ENCODE peak calls at places on chromosomes 2 and 18, in seven cellular contexts. J, K, F, R, Q, L and N are unnamed samples.
A peak's percentile ranks its signal among the peaks of the same experiment; 100 is the strongest.

GRCh38 chr2:19614066-19614465 is 255.6 kb upstream of the OSR1 start:
- DNase-seq in J (no peak), K (no peak), F (no peak), R (no peak), Q (no peak), L (no peak), N (no peak)

GRCh38 chr2:98842136-98842535 is 93.9 kb downstream of the CRACDL start:
- DNase-seq in J (no peak), K (no peak), F (no peak), R (no peak), Q (no peak), L (no peak), N (no peak)

GRCh38 chr2:47402555-47402804 is 476 bp upstream of the MSH2 start:
- DNase-seq in J (no peak), K (no peak), F (no peak), R (peak; percentile 18), Q (peak; percentile 18), L (no peak), N (no peak)

GRCh38 chr2:232522014-232522854 is 2.0 kb downstream of the PRSS56 start:
- DNase-seq in J (peak; percentile 94), K (peak; percentile 85), F (peak; percentile 44), R (no peak), Q (no peak), L (peak; percentile 77), N (peak; percentile 79)

GRCh38 chr2:173002751-173003541 is 72.7 kb upstream of the MAP3K20 start:
- DNase-seq in J (no peak), K (no peak), F (no peak), R (no peak), Q (no peak), L (no peak), N (no peak)

GRCh38 chr2:109324859-109325258 is 195.9 kb downstream of the SH3RF3 start:
- DNase-seq in J (no peak), K (no peak), F (peak; percentile 73), R (peak; percentile 89), Q (peak; percentile 43), L (no peak), N (no peak)

GRCh38 chr2:66696374-66696773 is 261.4 kb downstream of the MEIS1 start:
- DNase-seq in J (no peak), K (no peak), F (no peak), R (no peak), Q (no peak), L (no peak), N (no peak)

GRCh38 chr2:235988271-235989015 is 179.7 kb downstream of the GBX2 start:
- DNase-seq in J (no peak), K (no peak), F (no peak), R (no peak), Q (no peak), L (no peak), N (no peak)

GRCh38 chr18:67980241-67980640 is 463.7 kb upstream of the DSEL start:
- DNase-seq in J (no peak), K (no peak), F (no peak), R (no peak), Q (no peak), L (no peak), N (no peak)

DNA sequence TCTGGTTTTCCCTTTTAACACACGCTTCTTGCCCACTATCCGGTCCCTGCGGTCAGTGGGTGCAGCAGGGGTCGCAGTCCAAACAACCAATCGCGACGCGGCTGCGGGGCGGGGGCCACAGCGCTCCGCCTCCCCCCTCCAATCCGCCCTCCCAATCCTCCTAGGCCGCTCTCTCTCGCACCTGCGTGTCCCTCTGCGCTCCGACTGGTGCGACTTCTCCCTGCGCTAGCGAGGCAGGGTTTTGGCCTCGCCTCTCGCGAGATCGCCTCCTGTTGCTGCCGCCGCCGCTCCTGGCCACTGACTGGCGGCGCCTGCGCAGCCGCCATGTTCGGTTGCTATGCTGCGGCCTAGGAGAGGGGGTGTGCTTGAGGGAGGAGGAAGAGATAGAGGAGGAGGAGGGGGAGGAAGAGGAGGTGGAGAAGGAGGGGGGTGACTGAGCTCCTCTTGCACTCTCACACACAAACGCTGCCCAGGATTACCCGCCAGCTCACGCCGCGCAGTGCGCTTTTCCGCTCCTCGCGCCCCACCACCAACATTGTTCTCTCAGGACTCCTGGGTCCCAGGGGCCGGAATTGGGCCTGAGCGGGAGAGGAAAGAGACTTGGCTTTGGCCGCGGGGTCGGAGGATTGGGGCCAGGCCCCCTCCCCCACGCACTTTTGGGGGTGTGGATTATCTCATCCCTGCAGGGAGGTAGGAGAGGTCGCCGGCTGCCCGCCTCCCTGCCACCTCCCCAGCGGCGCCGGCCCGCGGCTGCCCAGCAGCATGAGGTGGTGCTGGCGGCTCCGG is at the start of gene PTPN4:
- DNase-seq in J (peak; percentile 96), K (peak; percentile 93), F (peak; percentile 97), R (peak; percentile 95), Q (peak; percentile 95), L (peak; percentile 100), N (peak; percentile 87)
- TF ChIP-seq CTCF in J (no peak), K (no peak), F (no peak), R (no peak), Q (no peak), L (no peak), N (no peak)

GRCh38 chr18:11851156-11852047 is at the start of gene CHMP1B:
- DNase-seq in J (peak; percentile 93), K (peak; percentile 98), F (peak; percentile 99), R (peak; percentile 97), Q (peak; percentile 86), L (peak; percentile 99), N (peak; percentile 98)
- TF ChIP-seq CTCF in J (no peak), K (no peak), F (no peak), R (no peak), Q (no peak), L (no peak), N (no peak)

DNA sequence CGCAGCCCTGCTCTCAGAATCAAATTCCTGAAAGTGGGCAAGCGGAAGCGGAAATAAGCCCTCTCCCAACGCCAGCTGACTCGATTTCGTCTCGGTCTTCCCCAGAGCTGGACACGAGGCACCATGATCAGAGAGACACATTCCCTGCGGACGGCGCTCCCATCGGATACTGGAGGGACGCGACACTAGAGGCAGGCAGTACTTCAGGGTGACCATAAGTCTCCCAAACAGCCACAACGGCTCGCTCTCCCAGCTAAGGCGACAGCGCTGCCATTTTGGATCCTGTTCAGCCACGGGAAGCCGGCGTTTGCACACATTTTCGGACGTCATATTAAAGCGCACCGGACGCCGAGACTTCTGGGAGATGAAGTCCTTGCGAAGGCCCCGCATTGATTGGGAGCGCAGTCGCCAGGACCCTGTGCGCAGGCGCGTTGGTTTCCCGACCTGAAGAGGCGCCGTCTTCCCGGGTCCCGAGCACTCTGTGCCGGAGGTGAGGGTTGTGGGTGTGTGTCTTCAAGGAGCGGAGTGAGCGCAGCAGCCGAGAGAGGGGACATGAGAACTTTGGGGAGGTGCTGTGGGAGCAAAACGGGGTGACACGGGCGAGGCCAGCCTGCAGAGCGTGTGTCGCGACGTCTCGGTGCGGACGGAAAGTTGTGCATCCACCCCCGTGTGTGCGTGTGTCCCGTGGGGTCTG is at the start of gene ZNF2:
- DNase-seq in J (peak; percentile 96), K (peak; percentile 97), F (peak; percentile 98), R (peak; percentile 98), Q (peak; percentile 97), L (peak; percentile 99), N (peak; percentile 91)
- TF ChIP-seq CTCF in J (no peak), K (no peak), F (peak; percentile 12), R (no peak), Q (peak; percentile 5), L (no peak), N (no peak)

GRCh38 chr2:25954199-25954752 is 28.0 kb downstream of the KIF3C start:
- DNase-seq in J (no peak), K (no peak), F (no peak), R (no peak), Q (no peak), L (peak; percentile 61), N (no peak)

GRCh38 chr2:25957743-25958142 is 24.6 kb downstream of the KIF3C start:
- DNase-seq in J (no peak), K (no peak), F (no peak), R (no peak), Q (no peak), L (no peak), N (no peak)

GRCh38 chr2:25955036-25955435 is 27.3 kb downstream of the KIF3C start:
- DNase-seq in J (no peak), K (no peak), F (no peak), R (peak; percentile 10), Q (no peak), L (no peak), N (no peak)

GRCh38 chr2:25960396-25960795 is 21.9 kb downstream of the KIF3C start:
- DNase-seq in J (no peak), K (no peak), F (no peak), R (no peak), Q (no peak), L (no peak), N (no peak)

DNA sequence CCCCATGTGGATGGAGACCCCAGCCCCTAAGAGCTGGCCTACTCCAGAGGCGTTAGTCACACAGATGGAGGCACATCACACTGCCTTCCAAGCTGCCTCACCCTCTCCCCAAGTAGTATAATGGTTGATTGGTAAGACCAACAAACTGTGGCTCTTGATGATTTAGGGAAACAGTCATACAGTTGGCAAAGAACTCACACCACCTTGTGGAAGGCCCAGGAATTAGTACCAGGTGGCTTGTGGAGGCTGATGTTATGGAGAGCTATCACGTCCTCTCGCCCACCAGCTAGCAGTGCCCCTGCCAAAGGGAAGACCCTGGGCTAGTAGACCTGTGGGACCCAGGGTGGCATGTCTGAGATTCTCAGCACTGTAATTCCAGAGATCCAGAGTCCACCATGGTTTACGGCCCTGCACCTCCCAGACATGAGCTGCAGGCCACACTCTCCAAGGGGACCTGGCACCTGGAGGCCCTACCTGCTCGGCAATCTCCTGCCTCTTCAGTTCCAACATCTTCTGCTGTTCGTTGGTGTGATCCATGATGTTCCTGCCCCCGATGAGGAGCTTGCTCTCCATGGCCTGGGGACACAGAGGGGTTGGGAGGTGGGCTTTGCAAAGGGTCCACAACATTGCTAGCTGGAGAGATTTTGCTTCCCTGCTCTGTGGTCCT is 26.3 kb downstream of the KIF3C start:
- DNase-seq in J (no peak), K (no peak), F (no peak), R (no peak), Q (no peak), L (no peak), N (no peak)
- TF ChIP-seq CTCF in J (no peak), K (no peak), F (peak; percentile 43), R (peak; percentile 35), Q (no peak), L (peak; percentile 18), N (no peak)

DNA sequence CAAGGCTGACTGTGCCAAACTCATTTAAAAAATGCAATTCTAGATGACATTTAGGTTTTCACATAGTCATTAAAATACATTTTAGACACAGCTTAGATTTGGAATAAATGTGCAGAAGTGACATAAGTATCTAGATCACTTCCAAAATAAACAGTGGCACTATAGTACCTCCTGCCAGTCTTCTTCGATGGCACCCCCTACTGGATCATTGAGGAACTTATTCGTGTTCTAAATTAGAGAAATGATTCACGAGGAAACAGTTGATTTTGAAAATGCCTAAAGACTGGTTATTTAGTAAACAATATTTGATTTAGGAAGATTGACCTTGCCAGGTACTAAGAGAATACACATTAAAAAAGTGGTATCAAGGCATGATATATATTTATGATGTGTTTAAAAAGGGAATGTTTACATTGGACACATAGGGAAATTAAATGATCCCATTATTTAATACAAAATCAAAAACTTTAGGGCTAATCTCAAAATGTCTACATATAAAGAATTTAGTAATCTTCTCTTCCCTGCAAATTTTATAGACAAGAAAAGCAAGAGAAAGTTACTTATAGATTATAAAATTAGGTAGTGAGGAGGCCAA is 323.9 kb downstream of the XIRP2 start:
- DNase-seq in J (peak; percentile 28), K (no peak), F (no peak), R (peak; percentile 57), Q (no peak), L (peak; percentile 72), N (no peak)
- TF ChIP-seq CTCF in J (peak; percentile 58), K (peak; percentile 88), F (peak; percentile 80), R (peak; percentile 79), Q (peak; percentile 71), L (peak; percentile 91), N (peak; percentile 12)

GRCh38 chr2:231037731-231038482 is 584 bp downstream of the C2orf72 start:
- DNase-seq in J (peak; percentile 56), K (no peak), F (no peak), R (no peak), Q (no peak), L (peak; percentile 77), N (no peak)
- TF ChIP-seq CTCF in J (peak; percentile 27), K (no peak), F (no peak), R (no peak), Q (no peak), L (peak; percentile 12), N (no peak)